ENCODE peak calls at places on chromosomes 11 and 22, in nine cellular contexts. R is naive thymus-derived CD4-positive, alpha-beta T cell; Y is sigmoid colon; P is neuronal stem cell; Z is EH; O is GM06990; E is adrenal gland; W is GM12891; I is AG08396. U is an unnamed sample.

GRCh38 chr22:47218671-47219070 is 456.2 kb downstream of the TBC1D22A start:
- DNase-seq in R (no peak), Y (peak), P (no peak), Z (no peak), O (no peak), E (peak), W (no peak), I (no peak), U (no peak)

GRCh38 chr11:20388096-20389055 is 860 bp downstream of the PRMT3 start:
- DNase-seq in R (no peak), Y (no peak), P (no peak), Z (peak), O (no peak), E (peak), W (no peak), I (peak), U (peak)

GRCh38 chr11:114219559-114220349 is 76.4 kb upstream of the NNMT start:
- DNase-seq in R (no peak), Y (no peak), P (peak), Z (no peak), O (no peak), E (peak), W (no peak), I (no peak), U (peak)

GRCh38 chr11:125451400-125452124 is 44.5 kb downstream of the FEZ1 start:
- DNase-seq in R (no peak), Y (peak), P (peak), Z (peak), O (no peak), E (peak), W (no peak), I (peak), U (no peak)

GRCh38 chr22:48545976-48546375 is 1281.7 kb downstream of the BRD1 start:
- DNase-seq in R (no peak), Y (no peak), P (no peak), Z (no peak), O (no peak), E (no peak), W (no peak), I (no peak), U (no peak)

GRCh38 chr22:27799334-27800249 is 2.0 kb downstream of the MN1 start:
- DNase-seq in R (no peak), Y (no peak), P (no peak), Z (peak), O (no peak), E (no peak), W (no peak), I (peak), U (no peak)

GRCh38 chr22:44210721-44211120 is 30.0 kb downstream of the PARVG start:
- DNase-seq in R (no peak), Y (peak), P (no peak), Z (peak), O (no peak), E (no peak), W (no peak), I (no peak), U (peak)

GRCh38 chr11:10807629-10808552 is 835 bp downstream of the EIF4G2 start:
- DNase-seq in R (peak), Y (peak), P (peak), Z (peak), O (peak), E (peak), W (no peak), I (peak), U (peak)

GRCh38 chr11:115054541-115055538 is 376.5 kb downstream of the NXPE2 start:
- DNase-seq in R (no peak), Y (no peak), P (no peak), Z (no peak), O (no peak), E (peak), W (no peak), I (no peak), U (peak)

U was measured in astrocyte.